ENCODE peak calls at places on chromosomes 1 and 21, in nine cellular contexts. G, P, U, M, O, L, Q, J and Z are unnamed samples.

GRCh38 chr21:29534448-29534847 is 235.7 kb downstream of the BACH1 start:
- DNase-seq in G (no peak), P (no peak), U (no peak), M (no peak), O (no peak), L (no peak), Q (no peak), J (no peak), Z (no peak)

GRCh38 chr1:12435639-12436344 is 182.2 kb downstream of the DHRS3 start:
- DNase-seq in G (no peak), P (no peak), U (no peak), M (no peak), O (no peak), L (no peak), Q (no peak), J (no peak), Z (no peak)

GRCh38 chr1:41862411-41863221 is 56.1 kb downstream of the HIVEP3 start:
- DNase-seq in G (peak; percentile 74), P (no peak), U (no peak), M (no peak), O (no peak), L (no peak), Q (no peak), J (no peak), Z (no peak)

GRCh38 chr1:168431882-168432281 is 111.9 kb downstream of the XCL2 start:
- DNase-seq in G (no peak), P (no peak), U (no peak), M (no peak), O (no peak), L (no peak), Q (no peak), J (no peak), Z (no peak)

GRCh38 chr1:33735624-33736023 is 128.3 kb upstream of the HMGB4 start:
- DNase-seq in G (no peak), P (no peak), U (no peak), M (no peak), O (no peak), L (no peak), Q (no peak), J (no peak), Z (peak; percentile 7)

GRCh38 chr1:198019126-198019525 is 102.0 kb downstream of the LHX9 start:
- DNase-seq in G (no peak), P (no peak), U (no peak), M (no peak), O (no peak), L (no peak), Q (no peak), J (no peak), Z (no peak)

GRCh38 chr1:162388615-162389014 is 7.1 kb downstream of the C1orf226 start:
- DNase-seq in G (no peak), P (no peak), U (no peak), M (no peak), O (no peak), L (no peak), Q (no peak), J (no peak), Z (no peak)

GRCh38 chr1:217713223-217713622 is 82.1 kb downstream of the SPATA17 start:
- DNase-seq in G (no peak), P (no peak), U (no peak), M (no peak), O (no peak), L (no peak), Q (no peak), J (no peak), Z (no peak)

GRCh38 chr1:35563166-35563565 is 5.6 kb downstream of the NCDN start:
- DNase-seq in G (no peak), P (no peak), U (peak; percentile 59), M (no peak), O (no peak), L (no peak), Q (no peak), J (no peak), Z (no peak)

GRCh38 chr1:152043870-152044269 is 7.1 kb upstream of the S100A11 start:
- DNase-seq in G (no peak), P (no peak), U (no peak), M (no peak), O (no peak), L (no peak), Q (no peak), J (no peak), Z (no peak)

GRCh38 chr1:231202125-231202633 is 38.8 kb upstream of the GNPAT start:
- DNase-seq in G (no peak), P (no peak), U (peak; percentile 5), M (no peak), O (no peak), L (no peak), Q (no peak), J (no peak), Z (no peak)

GRCh38 chr1:58908539-58909161 is 124.8 kb upstream of the JUN start:
- DNase-seq in G (no peak), P (no peak), U (no peak), M (peak; percentile 39), O (no peak), L (no peak), Q (no peak), J (no peak), Z (no peak)

GRCh38 chr1:2919826-2920225 is 101.4 kb upstream of the ACTRT2 start:
- DNase-seq in G (no peak), P (no peak), U (no peak), M (no peak), O (no peak), L (no peak), Q (no peak), J (no peak), Z (no peak)

GRCh38 chr1:56060901-56061300 is 518.5 kb downstream of the PLPP3 start:
- DNase-seq in G (peak; percentile 24), P (no peak), U (no peak), M (no peak), O (no peak), L (no peak), Q (no peak), J (no peak), Z (peak; percentile 56)

GRCh38 chr1:240189386-240189989 is 97.8 kb downstream of the FMN2 start:
- DNase-seq in G (no peak), P (no peak), U (no peak), M (peak; percentile 33), O (no peak), L (no peak), Q (no peak), J (no peak), Z (no peak)

GRCh38 chr1:236753554-236753953 is 41.5 kb upstream of the MTR start:
- DNase-seq in G (no peak), P (no peak), U (no peak), M (peak; percentile 63), O (no peak), L (no peak), Q (no peak), J (no peak), Z (no peak)

GRCh38 chr1:39646232-39647081 is 7.0 kb upstream of the HEYL start:
- DNase-seq in G (peak; percentile 55), P (peak; percentile 79), U (no peak), M (no peak), O (peak; percentile 38), L (peak; percentile 93), Q (no peak), J (peak; percentile 73), Z (peak; percentile 29)

GRCh38 chr1:230320804-230321203 is 105.3 kb downstream of the PGBD5 start:
- DNase-seq in G (no peak), P (no peak), U (no peak), M (no peak), O (no peak), L (no peak), Q (no peak), J (no peak), Z (no peak)

GRCh38 chr1:178189814-178190213 is 95.9 kb downstream of the RASAL2 start:
- DNase-seq in G (no peak), P (no peak), U (peak; percentile 17), M (peak; percentile 51), O (no peak), L (peak; percentile 36), Q (no peak), J (no peak), Z (no peak)
- TF ChIP-seq CTCF in G (peak; percentile 47), P (peak; percentile 42), U (peak; percentile 25), M (peak; percentile 86), O (no peak), L (peak; percentile 56), Q (no peak), J (peak; percentile 44), Z (peak; percentile 23)

GRCh38 chr1:1758692-1759455 is 19.4 kb downstream of the NADK start:
- DNase-seq in G (no peak), P (peak; percentile 73), U (peak; percentile 89), M (no peak), O (no peak), L (peak; percentile 66), Q (peak; percentile 95), J (peak; percentile 96), Z (no peak)
- TF ChIP-seq CTCF in G (no peak), P (no peak), U (no peak), M (no peak), O (no peak), L (no peak), Q (no peak), J (no peak), Z (no peak)

GRCh38 chr1:94925561-94926364 is 1.1 kb downstream of the CNN3 start:
- DNase-seq in G (no peak), P (peak; percentile 66), U (no peak), M (peak; percentile 89), O (peak; percentile 74), L (peak; percentile 87), Q (peak; percentile 70), J (peak; percentile 70), Z (peak; percentile 65)

GRCh38 chr1:94926365-94926914 is 470 bp downstream of the CNN3 start:
- DNase-seq in G (no peak), P (peak; percentile 60), U (peak; percentile 83), M (peak; percentile 36), O (peak; percentile 44), L (peak; percentile 63), Q (peak; percentile 82), J (peak; percentile 82), Z (no peak)

GRCh38 chr1:94928293-94928939 is 1.5 kb upstream of the CNN3 start:
- DNase-seq in G (no peak), P (no peak), U (no peak), M (no peak), O (no peak), L (no peak), Q (no peak), J (no peak), Z (no peak)

GRCh38 chr1:94927405-94928175 is 680 bp upstream of the CNN3 start:
- DNase-seq in G (no peak), P (no peak), U (no peak), M (peak; percentile 59), O (no peak), L (no peak), Q (no peak), J (no peak), Z (no peak)

GRCh38 chr1:94926915-94927404 is at the start of gene CNN3:
- DNase-seq in G (peak; percentile 47), P (peak; percentile 92), U (peak; percentile 93), M (peak; percentile 82), O (peak; percentile 83), L (peak; percentile 95), Q (peak; percentile 93), J (peak; percentile 97), Z (peak; percentile 79)
- TF ChIP-seq CTCF in G (no peak), P (no peak), U (no peak), M (peak; percentile 39), O (no peak), L (no peak), Q (no peak), J (no peak), Z (no peak)

DNA sequence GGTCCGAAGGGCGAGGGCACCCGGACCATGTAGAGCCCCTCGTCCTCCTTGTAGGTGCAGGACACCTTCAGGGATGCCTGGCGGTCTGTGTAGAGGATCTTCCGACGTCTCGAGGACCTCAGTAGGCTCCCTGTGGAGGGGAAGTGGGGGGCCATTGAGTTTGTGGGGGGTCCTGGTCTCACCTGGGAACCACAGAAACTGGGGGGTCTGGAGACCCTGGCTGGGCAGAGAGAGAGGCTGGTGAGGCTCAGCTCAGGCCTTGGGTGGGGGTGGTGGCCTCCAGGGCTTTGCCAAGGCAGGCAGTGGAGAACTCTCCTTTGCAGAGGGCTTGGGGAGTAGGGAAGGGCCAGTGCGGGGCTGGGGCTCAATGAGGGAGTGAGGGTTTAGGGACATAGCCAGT is 19.0 kb downstream of the MYOM3 start:
- DNase-seq in G (no peak), P (no peak), U (no peak), M (no peak), O (no peak), L (no peak), Q (no peak), J (no peak), Z (no peak)
- TF ChIP-seq CTCF in G (no peak), P (no peak), U (no peak), M (no peak), O (no peak), L (no peak), Q (no peak), J (no peak), Z (no peak)